ENCODE peak calls at places on chromosomes 3 and 15, in four cellular contexts. One of them, this sample, is unnamed.

GRCh38 chr3:23999012-23999641 is 54.0 kb downstream of the NR1D2 start:
- DNase-seq in testis: peak
- DNase-seq in Panc1: peak
- DNase-seq in adrenal gland: peak
- DNase-seq in this sample: peak

GRCh38 chr3:193971268-193971751 is 164.6 kb upstream of the HES1 start:
- DNase-seq in testis: no peak
- DNase-seq in Panc1: no peak
- DNase-seq in adrenal gland: no peak
- DNase-seq in this sample: peak

GRCh38 chr3:30622047-30622545 is 15.7 kb downstream of the TGFBR2 start:
- DNase-seq in testis: no peak
- DNase-seq in Panc1: no peak
- DNase-seq in adrenal gland: no peak
- DNase-seq in this sample: no peak

GRCh38 chr3:72960812-72961518 is 35.6 kb upstream of the PPP4R2 start:
- DNase-seq in testis: peak
- DNase-seq in Panc1: no peak
- DNase-seq in adrenal gland: peak
- DNase-seq in this sample: no peak

GRCh38 chr15:48052871-48053383 is 67.9 kb upstream of the SLC24A5 start:
- DNase-seq in testis: peak
- DNase-seq in Panc1: no peak
- DNase-seq in adrenal gland: no peak
- DNase-seq in this sample: no peak

GRCh38 chr3:165206454-165207266 is 10.5 kb upstream of the SLITRK3 start:
- DNase-seq in testis: peak
- DNase-seq in Panc1: peak
- DNase-seq in adrenal gland: peak
- DNase-seq in this sample: peak

GRCh38 chr15:73964736-73965093 is 27.4 kb downstream of the STOML1 start:
- DNase-seq in testis: peak
- DNase-seq in Panc1: peak
- DNase-seq in adrenal gland: peak
- DNase-seq in this sample: peak

GRCh38 chr3:111691293-111691909 is 96.3 kb upstream of the ZBED2 start:
- DNase-seq in testis: no peak
- DNase-seq in Panc1: no peak
- DNase-seq in adrenal gland: no peak
- DNase-seq in this sample: peak

GRCh38 chr3:190495796-190496195 is 18.1 kb upstream of the IL1RAP start:
- DNase-seq in testis: no peak
- DNase-seq in Panc1: no peak
- DNase-seq in adrenal gland: no peak
- DNase-seq in this sample: no peak

GRCh38 chr3:115792206-115792955 is 169.1 kb downstream of the GAP43 start:
- DNase-seq in testis: no peak
- DNase-seq in Panc1: no peak
- DNase-seq in adrenal gland: no peak
- DNase-seq in this sample: no peak

GRCh38 chr15:60936186-60936585 is 292.9 kb downstream of the RORA start:
- DNase-seq in testis: no peak
- DNase-seq in Panc1: no peak
- DNase-seq in adrenal gland: no peak
- DNase-seq in this sample: no peak

GRCh38 chr15:60933914-60934885 is 294.9 kb downstream of the RORA start:
- DNase-seq in testis: no peak
- DNase-seq in Panc1: no peak
- DNase-seq in adrenal gland: no peak
- DNase-seq in this sample: no peak

GRCh38 chr15:60928987-60929386 is 300.1 kb downstream of the RORA start:
- DNase-seq in testis: no peak
- DNase-seq in Panc1: no peak
- DNase-seq in adrenal gland: no peak
- DNase-seq in this sample: no peak

GRCh38 chr15:60935130-60935529 is 294.0 kb downstream of the RORA start:
- DNase-seq in testis: peak
- DNase-seq in Panc1: no peak
- DNase-seq in adrenal gland: no peak
- DNase-seq in this sample: no peak

GRCh38 chr15:60932051-60932915 is 296.8 kb downstream of the RORA start:
- DNase-seq in testis: peak
- DNase-seq in Panc1: no peak
- DNase-seq in adrenal gland: peak
- DNase-seq in this sample: no peak
- TF ChIP-seq CTCF in testis: no peak
- TF ChIP-seq CTCF in Panc1: peak
- TF ChIP-seq CTCF in adrenal gland: peak
- TF ChIP-seq CTCF in this sample: no peak

DNA sequence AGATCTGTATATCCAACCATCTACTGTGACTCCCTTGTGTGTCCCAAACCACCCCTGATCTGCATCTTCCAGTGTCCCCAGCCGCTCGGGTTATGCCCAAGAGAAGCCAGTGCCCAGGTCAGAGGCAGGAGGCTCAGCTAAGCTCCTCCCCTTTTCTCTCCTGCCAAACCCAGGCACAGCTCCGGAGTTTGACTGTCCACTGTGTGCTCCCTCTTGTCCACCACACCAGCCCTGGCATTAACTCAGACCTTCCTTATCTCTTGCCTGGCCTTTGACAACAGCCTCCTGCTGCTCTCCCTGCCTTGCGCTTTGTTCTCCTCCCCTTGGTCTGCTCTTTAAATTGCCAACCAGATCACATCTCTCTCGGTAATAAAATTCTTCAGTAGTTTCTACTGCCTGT is 39.3 kb downstream of the DGKG start:
- DNase-seq in testis: no peak
- DNase-seq in Panc1: no peak
- DNase-seq in adrenal gland: no peak
- DNase-seq in this sample: no peak
- TF ChIP-seq CTCF in testis: no peak
- TF ChIP-seq CTCF in Panc1: no peak
- TF ChIP-seq CTCF in adrenal gland: no peak
- TF ChIP-seq CTCF in this sample: no peak

DNA sequence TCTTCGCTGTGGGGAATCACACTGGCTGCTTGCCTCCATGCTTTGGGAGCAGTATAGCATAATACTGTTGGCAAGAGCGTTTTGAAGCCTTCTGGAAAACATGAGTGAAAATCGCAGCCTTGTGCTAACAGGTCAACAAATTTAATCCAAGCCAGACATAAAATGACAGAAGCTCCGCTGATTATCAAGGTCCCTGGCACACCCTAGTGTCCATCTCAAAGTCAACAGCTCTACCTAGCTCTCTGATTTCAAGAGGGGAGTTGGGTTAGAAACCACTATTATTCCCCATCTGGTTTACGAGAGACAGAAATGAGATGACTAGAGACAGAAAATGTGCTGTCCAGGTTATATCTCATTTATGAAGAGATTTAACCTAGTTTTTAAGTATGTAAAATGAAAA is 73.6 kb upstream of the MDFIC2 start:
- DNase-seq in testis: no peak
- DNase-seq in Panc1: no peak
- DNase-seq in adrenal gland: no peak
- DNase-seq in this sample: no peak
- TF ChIP-seq CTCF in testis: no peak
- TF ChIP-seq CTCF in Panc1: no peak
- TF ChIP-seq CTCF in adrenal gland: no peak
- TF ChIP-seq CTCF in this sample: no peak

GRCh38 chr3:74633021-74633420 is 18.6 kb upstream of the CNTN3 start:
- DNase-seq in testis: no peak
- DNase-seq in Panc1: no peak
- DNase-seq in adrenal gland: no peak
- DNase-seq in this sample: no peak

GRCh38 chr3:74631341-74631740 is 16.9 kb upstream of the CNTN3 start:
- DNase-seq in testis: no peak
- DNase-seq in Panc1: no peak
- DNase-seq in adrenal gland: no peak
- DNase-seq in this sample: no peak

GRCh38 chr3:74631771-74632170 is 17.3 kb upstream of the CNTN3 start:
- DNase-seq in testis: no peak
- DNase-seq in Panc1: no peak
- DNase-seq in adrenal gland: no peak
- DNase-seq in this sample: no peak

DNA sequence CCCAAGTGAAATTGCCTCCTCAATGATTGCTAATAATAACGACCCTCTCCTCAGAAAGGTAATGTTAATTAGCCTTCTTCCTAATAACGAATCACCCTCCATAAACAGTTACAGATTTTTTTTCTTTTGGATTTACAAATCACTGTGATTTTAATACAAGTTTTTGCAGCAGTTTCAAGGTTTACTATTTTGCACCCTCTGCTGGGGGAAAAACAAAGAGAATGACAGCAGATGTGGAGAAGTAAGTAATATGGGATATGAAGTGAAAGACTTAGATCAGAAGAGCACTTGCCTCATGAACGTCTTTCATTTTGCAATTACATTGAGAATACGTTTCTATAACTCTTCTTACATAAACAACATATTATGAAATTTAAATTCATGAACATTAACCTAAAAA is 16.1 kb upstream of the CNTN3 start:
- DNase-seq in testis: no peak
- DNase-seq in Panc1: no peak
- DNase-seq in adrenal gland: no peak
- DNase-seq in this sample: no peak
- TF ChIP-seq CTCF in testis: no peak
- TF ChIP-seq CTCF in Panc1: no peak
- TF ChIP-seq CTCF in adrenal gland: peak
- TF ChIP-seq CTCF in this sample: no peak

GRCh38 chr15:38768970-38769369 is 204.4 kb upstream of the RASGRP1 start:
- DNase-seq in testis: peak
- DNase-seq in Panc1: peak
- DNase-seq in adrenal gland: peak
- DNase-seq in this sample: no peak
- TF ChIP-seq CTCF in testis: no peak
- TF ChIP-seq CTCF in Panc1: peak
- TF ChIP-seq CTCF in adrenal gland: no peak
- TF ChIP-seq CTCF in this sample: no peak

GRCh38 chr15:55742498-55742926 is 440 bp downstream of the PRTG start:
- DNase-seq in testis: peak
- DNase-seq in Panc1: no peak
- DNase-seq in adrenal gland: peak
- DNase-seq in this sample: peak
- TF ChIP-seq CTCF in testis: no peak
- TF ChIP-seq CTCF in Panc1: no peak
- TF ChIP-seq CTCF in adrenal gland: no peak
- TF ChIP-seq CTCF in this sample: no peak

DNA sequence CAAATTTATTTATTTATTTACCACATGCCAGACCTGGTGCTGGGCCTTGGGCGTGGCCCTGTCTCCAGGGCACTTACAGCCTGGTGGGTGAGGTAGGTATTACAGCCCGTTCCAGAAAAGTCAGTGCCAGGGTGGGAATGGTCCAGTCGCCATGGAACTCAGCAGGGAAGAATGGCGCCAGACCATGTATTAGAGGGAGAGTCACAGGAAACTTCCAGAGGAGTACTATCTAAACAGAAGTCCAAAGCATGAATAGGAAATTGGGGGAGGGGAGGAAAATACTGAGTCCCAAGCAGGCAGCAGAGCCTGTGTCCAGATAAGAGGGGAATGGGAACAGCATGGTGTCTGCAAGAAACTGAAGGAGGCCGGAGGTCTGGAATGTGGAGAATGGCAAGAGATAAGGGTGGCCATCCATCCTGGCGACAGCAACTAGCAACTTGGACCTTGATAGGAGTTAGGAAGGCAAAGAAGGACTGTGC is 27.0 kb downstream of the SH3BP5 start:
- DNase-seq in testis: peak
- DNase-seq in Panc1: no peak
- DNase-seq in adrenal gland: peak
- DNase-seq in this sample: no peak
- TF ChIP-seq CTCF in testis: no peak
- TF ChIP-seq CTCF in Panc1: no peak
- TF ChIP-seq CTCF in adrenal gland: peak
- TF ChIP-seq CTCF in this sample: no peak

GRCh38 chr15:62588930-62589655 is 424.0 kb upstream of the C2CD4B start:
- DNase-seq in testis: no peak
- DNase-seq in Panc1: no peak
- DNase-seq in adrenal gland: no peak
- DNase-seq in this sample: no peak
- TF ChIP-seq CTCF in testis: no peak
- TF ChIP-seq CTCF in Panc1: no peak
- TF ChIP-seq CTCF in adrenal gland: no peak
- TF ChIP-seq CTCF in this sample: no peak

This sample was measured in GM13976.